ENCODE peak calls at places on chromosomes 7 and 10, in seven cellular contexts. I is ovary, F is hepatocyte, S is mesenchymal stem cell, Z is lower lobe of right lung, M is GM23248, B is transverse colon. C is an unnamed sample.
A peak's percentile ranks its signal among the peaks of the same experiment; 100 is the strongest.

GRCh38 chr7:100583132-100584045 is 2.5 kb downstream of the LRCH4 start:
- DNase-seq in I (no peak), F (peak; percentile 77), S (peak; percentile 90), Z (peak; percentile 87), M (no peak), B (peak; percentile 72), C (peak; percentile 86)

GRCh38 chr7:70568674-70569334 is 563.1 kb upstream of the GALNT17 start:
- DNase-seq in I (no peak), F (peak; percentile 35), S (no peak), Z (no peak), M (no peak), B (peak; percentile 31), C (no peak)

GRCh38 chr7:50492770-50493519 is 42.8 kb upstream of the FIGNL1 start:
- DNase-seq in I (no peak), F (no peak), S (no peak), Z (no peak), M (no peak), B (no peak), C (no peak)

GRCh38 chr10:101940916-101941315 is 97.3 kb upstream of the KCNIP2 start:
- DNase-seq in I (no peak), F (no peak), S (peak; percentile 22), Z (no peak), M (peak; percentile 41), B (no peak), C (no peak)

GRCh38 chr7:137934941-137935848 is 66.7 kb downstream of the CREB3L2 start:
- DNase-seq in I (no peak), F (no peak), S (no peak), Z (no peak), M (no peak), B (no peak), C (no peak)

GRCh38 chr7:129525225-129525862 is 23.0 kb downstream of the SMKR1 start:
- DNase-seq in I (no peak), F (no peak), S (no peak), Z (no peak), M (no peak), B (no peak), C (no peak)

GRCh38 chr10:51832652-51833383 is 133.4 kb upstream of the CSTF2T start:
- DNase-seq in I (no peak), F (no peak), S (peak; percentile 72), Z (no peak), M (peak; percentile 79), B (no peak), C (no peak)

GRCh38 chr7:101330011-101330484 is 8.4 kb upstream of the IFT22 start:
- DNase-seq in I (no peak), F (no peak), S (no peak), Z (no peak), M (no peak), B (no peak), C (no peak)

GRCh38 chr7:150663802-150664494 is 21.6 kb upstream of the GIMAP2 start:
- DNase-seq in I (no peak), F (no peak), S (no peak), Z (no peak), M (no peak), B (peak; percentile 23), C (no peak)

GRCh38 chr7:15603124-15603523 is 41.3 kb upstream of the AGMO start:
- DNase-seq in I (no peak), F (no peak), S (no peak), Z (no peak), M (peak; percentile 2), B (no peak), C (no peak)

GRCh38 chr10:101653536-101653935 is 41.4 kb downstream of the FBXW4 start:
- DNase-seq in I (no peak), F (no peak), S (no peak), Z (no peak), M (no peak), B (no peak), C (no peak)

GRCh38 chr7:116226664-116227063 is 16.3 kb downstream of the TES start:
- DNase-seq in I (no peak), F (no peak), S (no peak), Z (no peak), M (peak; percentile 52), B (no peak), C (no peak)

GRCh38 chr7:116222501-116222900 is 12.2 kb downstream of the TES start:
- DNase-seq in I (no peak), F (no peak), S (no peak), Z (no peak), M (no peak), B (no peak), C (no peak)

GRCh38 chr7:116225860-116226259 is 15.5 kb downstream of the TES start:
- DNase-seq in I (no peak), F (no peak), S (no peak), Z (no peak), M (no peak), B (no peak), C (no peak)

GRCh38 chr7:116224492-116225098 is 14.3 kb downstream of the TES start:
- DNase-seq in I (no peak), F (no peak), S (no peak), Z (no peak), M (no peak), B (no peak), C (no peak)

DNA sequence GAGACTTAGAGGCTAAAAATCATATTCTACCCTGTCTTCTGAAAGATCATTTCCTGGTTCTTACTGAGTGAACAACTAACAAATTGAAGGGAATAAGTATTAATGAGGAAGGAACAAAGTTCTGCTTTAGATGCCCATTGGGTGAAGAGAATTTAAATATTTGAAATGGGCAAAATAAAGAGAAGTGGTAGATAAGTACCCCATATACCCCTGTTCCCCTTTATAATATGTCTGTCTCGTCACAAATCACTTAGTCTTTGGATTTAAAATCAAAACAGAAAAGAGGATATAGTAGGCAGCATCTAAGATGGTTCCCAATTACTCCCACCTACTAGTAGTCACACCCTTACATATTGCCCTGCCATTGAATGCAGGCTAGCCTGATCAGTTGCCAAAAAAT is 13.3 kb downstream of the TES start:
- DNase-seq in I (no peak), F (no peak), S (no peak), Z (no peak), M (no peak), B (no peak), C (no peak)
- H3K4me1 ChIP-seq in I (no peaks in the 10 kb centered on the region), F (peaks cover 3% of the 10 kb centered on the region), S (no peaks in the 10 kb centered on the region), Z (peaks cover 19% of the 10 kb centered on the region), M (peaks cover 44% of the 10 kb centered on the region), B (peaks cover 53% of the 10 kb centered on the region), C (peaks cover 12% of the 10 kb centered on the region)

GRCh38 chr10:45580371-45580770 is 92.2 kb downstream of the ZFAND4 start:
- DNase-seq in I (no peak), F (no peak), S (no peak), Z (no peak), M (no peak), B (no peak), C (no peak)
- H3K27ac ChIP-seq in I (no peak overlapping the region), F (no peak overlapping the region), S (no peak overlapping the region), Z (peak overlapping the region; percentile 54), M (no peak overlapping the region), B (peak overlapping the region; percentile 80), C (no peak overlapping the region)

GRCh38 chr10:133162910-133163856 is 3.2 kb downstream of the KNDC1 start:
- DNase-seq in I (no peak), F (no peak), S (no peak), Z (no peak), M (no peak), B (no peak), C (peak; percentile 35)
- H3K4me1 ChIP-seq in I (peaks cover 13% of the 10 kb centered on the region), F (peaks cover 19% of the 10 kb centered on the region), S (peaks cover 23% of the 10 kb centered on the region), Z (peaks cover 11% of the 10 kb centered on the region), M (no peaks in the 10 kb centered on the region), B (peaks cover 13% of the 10 kb centered on the region), C (no peaks in the 10 kb centered on the region)

GRCh38 chr10:98599032-98599610 is 152.4 kb upstream of the HPS1 start:
- DNase-seq in I (no peak), F (no peak), S (no peak), Z (no peak), M (no peak), B (no peak), C (no peak)
- H3K27ac ChIP-seq in I (no peak overlapping the region), F (no peak overlapping the region), S (no peak overlapping the region), Z (no peak overlapping the region), M (no peak overlapping the region), B (no peak overlapping the region), C (no peak overlapping the region)

DNA sequence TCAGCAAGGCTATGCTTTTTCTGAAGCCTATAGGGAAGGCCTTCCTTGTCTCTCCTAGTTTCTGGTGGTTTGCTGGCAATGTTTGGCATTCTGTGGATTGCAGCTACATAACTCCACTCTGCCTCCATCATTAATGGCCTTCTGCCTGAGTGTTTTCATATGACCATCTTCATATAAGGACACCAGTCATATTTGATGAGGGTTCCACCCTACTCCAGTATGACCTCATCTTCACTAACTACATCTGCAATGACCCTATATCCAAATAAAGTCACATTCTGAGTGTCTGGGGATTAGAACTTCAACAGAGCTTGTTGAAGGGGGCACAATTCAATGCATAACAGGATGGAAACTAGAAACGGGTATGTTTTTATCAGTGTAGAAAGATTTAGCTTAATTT is 22.1 kb downstream of the CAV1 start:
- DNase-seq in I (no peak), F (no peak), S (no peak), Z (no peak), M (peak; percentile 57), B (no peak), C (no peak)
- H3K4me1 ChIP-seq in I (peaks cover 3% of the 10 kb centered on the region), F (no peaks in the 10 kb centered on the region), S (peaks cover 5% of the 10 kb centered on the region), Z (peaks cover 29% of the 10 kb centered on the region), M (peaks cover 86% of the 10 kb centered on the region), B (peaks cover 15% of the 10 kb centered on the region), C (peaks cover 5% of the 10 kb centered on the region)

DNA sequence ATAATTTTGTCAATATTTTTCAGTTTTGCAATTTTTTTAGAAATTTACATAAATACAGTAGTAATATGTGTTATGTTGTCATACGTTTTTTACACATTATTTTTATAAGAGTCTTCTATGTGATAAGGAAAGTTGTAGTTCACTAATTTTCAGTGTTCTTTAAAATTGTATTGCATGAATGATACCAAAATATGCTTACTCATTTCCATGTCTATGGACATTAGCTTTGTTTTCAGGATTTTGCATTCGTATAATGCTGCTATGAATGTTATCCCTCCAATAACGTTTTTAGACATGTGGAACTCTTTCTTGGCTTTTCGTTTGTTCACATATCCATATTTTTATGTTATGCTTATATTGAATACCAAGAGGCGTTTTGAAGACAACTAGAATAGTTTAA is 260.0 kb downstream of the ARL4A start:
- DNase-seq in I (no peak), F (no peak), S (no peak), Z (no peak), M (no peak), B (no peak), C (no peak)
- H3K27ac ChIP-seq in I (no peak overlapping the region), F (no peak overlapping the region), S (no peak overlapping the region), Z (no peak overlapping the region), M (no peak overlapping the region), B (no peak overlapping the region), C (no peak overlapping the region)

C was measured in aorta.